ENCODE peak calls at places on chromosomes 6 and 20, in five cellular contexts. One of them, this sample, is unnamed.

GRCh38 chr20:8447262-8448120 is 315.4 kb downstream of the PLCB1 start:
- DNase-seq in GM23248: no peak
- DNase-seq in Karpas-422: no peak
- DNase-seq in IMR-90: no peak
- DNase-seq in MM.1S: no peak
- DNase-seq in this sample: no peak

GRCh38 chr6:150894935-150895686 is 29.6 kb downstream of the MTHFD1L start:
- DNase-seq in IMR-90: peak; percentile 62
- DNase-seq in GM23248: peak; percentile 39
- DNase-seq in MM.1S: peak; percentile 55
- DNase-seq in Karpas-422: no peak
- DNase-seq in this sample: peak; percentile 31

GRCh38 chr20:24493181-24493580 is 23.8 kb downstream of the SYNDIG1 start:
- DNase-seq in GM23248: no peak
- DNase-seq in IMR-90: no peak
- DNase-seq in MM.1S: no peak
- DNase-seq in Karpas-422: no peak
- DNase-seq in this sample: no peak

GRCh38 chr20:47663354-47664067 is 121.8 kb downstream of the SULF2 start:
- DNase-seq in MM.1S: peak; percentile 44
- DNase-seq in IMR-90: peak; percentile 70
- DNase-seq in Karpas-422: peak; percentile 88
- DNase-seq in GM23248: peak; percentile 70
- DNase-seq in this sample: peak; percentile 83

GRCh38 chr20:5996765-5997164 is 46.3 kb downstream of the MCM8 start:
- DNase-seq in MM.1S: peak; percentile 79
- DNase-seq in GM23248: no peak
- DNase-seq in IMR-90: no peak
- DNase-seq in Karpas-422: no peak
- DNase-seq in this sample: no peak

GRCh38 chr6:501891-502601 is 110.5 kb downstream of the IRF4 start:
- DNase-seq in IMR-90: no peak
- DNase-seq in Karpas-422: no peak
- DNase-seq in MM.1S: peak; percentile 8
- DNase-seq in GM23248: no peak
- DNase-seq in this sample: no peak

GRCh38 chr6:30323806-30324205 is 2.9 kb upstream of the TRIM39 start:
- DNase-seq in Karpas-422: no peak
- DNase-seq in GM23248: peak; percentile 19
- DNase-seq in MM.1S: no peak
- DNase-seq in IMR-90: no peak
- DNase-seq in this sample: no peak

GRCh38 chr6:147033267-147033666 is 170.9 kb upstream of the STXBP5 start:
- DNase-seq in Karpas-422: no peak
- DNase-seq in GM23248: peak; percentile 26
- DNase-seq in MM.1S: no peak
- DNase-seq in IMR-90: no peak
- DNase-seq in this sample: no peak

GRCh38 chr6:37155394-37156312 is 14.3 kb upstream of the PIM1 start:
- DNase-seq in GM23248: no peak
- DNase-seq in Karpas-422: peak; percentile 68
- DNase-seq in MM.1S: peak; percentile 98
- DNase-seq in IMR-90: no peak
- DNase-seq in this sample: peak; percentile 26

GRCh38 chr20:13687827-13688226 is 49.1 kb upstream of the TASP1 start:
- DNase-seq in Karpas-422: no peak
- DNase-seq in MM.1S: no peak
- DNase-seq in GM23248: no peak
- DNase-seq in IMR-90: no peak
- DNase-seq in this sample: no peak

GRCh38 chr6:12592634-12593033 is 123.9 kb upstream of the PHACTR1 start:
- DNase-seq in Karpas-422: no peak
- DNase-seq in MM.1S: no peak
- DNase-seq in GM23248: no peak
- DNase-seq in IMR-90: no peak
- DNase-seq in this sample: no peak

GRCh38 chr6:18564775-18565174 is 177.6 kb downstream of the RNF144B start:
- DNase-seq in Karpas-422: no peak
- DNase-seq in GM23248: no peak
- DNase-seq in IMR-90: no peak
- DNase-seq in MM.1S: no peak
- DNase-seq in this sample: no peak

GRCh38 chr6:41334482-41335023 is 855 bp upstream of the NCR2 start:
- DNase-seq in IMR-90: no peak
- DNase-seq in MM.1S: no peak
- DNase-seq in Karpas-422: no peak
- DNase-seq in GM23248: peak; percentile 15
- DNase-seq in this sample: no peak

GRCh38 chr6:112232845-112233256 is 21.5 kb downstream of the LAMA4 start:
- DNase-seq in MM.1S: no peak
- DNase-seq in Karpas-422: no peak
- DNase-seq in GM23248: peak; percentile 84
- DNase-seq in IMR-90: peak; percentile 80
- DNase-seq in this sample: peak; percentile 52

GRCh38 chr6:145034664-145035063 is 700.7 kb downstream of the EPM2A start:
- DNase-seq in Karpas-422: no peak
- DNase-seq in MM.1S: no peak
- DNase-seq in IMR-90: peak; percentile 22
- DNase-seq in GM23248: no peak
- DNase-seq in this sample: no peak

GRCh38 chr6:47034919-47035318 is 7.2 kb downstream of the ADGRF1 start:
- DNase-seq in IMR-90: peak; percentile 44
- DNase-seq in GM23248: peak; percentile 27
- DNase-seq in MM.1S: no peak
- DNase-seq in Karpas-422: no peak
- DNase-seq in this sample: peak; percentile 83

GRCh38 chr6:47342824-47343223 is 33.1 kb upstream of the TNFRSF21 start:
- DNase-seq in IMR-90: no peak
- DNase-seq in Karpas-422: no peak
- DNase-seq in MM.1S: no peak
- DNase-seq in GM23248: no peak
- DNase-seq in this sample: no peak

GRCh38 chr6:64516393-64516792 is 880.8 kb downstream of the PHF3 start:
- DNase-seq in MM.1S: no peak
- DNase-seq in Karpas-422: no peak
- DNase-seq in IMR-90: no peak
- DNase-seq in GM23248: no peak
- DNase-seq in this sample: no peak

GRCh38 chr6:122459240-122459639 is 12.4 kb downstream of the SERINC1 start:
- DNase-seq in Karpas-422: no peak
- DNase-seq in GM23248: no peak
- DNase-seq in IMR-90: peak; percentile 22
- DNase-seq in MM.1S: no peak
- DNase-seq in this sample: no peak

GRCh38 chr20:10635476-10636208 is 38.2 kb downstream of the JAG1 start:
- DNase-seq in MM.1S: no peak
- DNase-seq in Karpas-422: no peak
- DNase-seq in IMR-90: no peak
- DNase-seq in GM23248: peak; percentile 18
- DNase-seq in this sample: no peak

GRCh38 chr6:41689171-41690008 is 46.0 kb downstream of the TFEB start:
- DNase-seq in GM23248: peak; percentile 79
- DNase-seq in IMR-90: peak; percentile 36
- DNase-seq in MM.1S: no peak
- DNase-seq in Karpas-422: no peak
- DNase-seq in this sample: no peak

GRCh38 chr20:40680560-40680959 is 8.5 kb downstream of the MAFB start:
- DNase-seq in MM.1S: no peak
- DNase-seq in IMR-90: no peak
- DNase-seq in Karpas-422: no peak
- DNase-seq in GM23248: no peak
- DNase-seq in this sample: no peak

GRCh38 chr20:40683221-40683893 is 5.7 kb downstream of the MAFB start:
- DNase-seq in IMR-90: no peak
- DNase-seq in GM23248: peak; percentile 94
- DNase-seq in MM.1S: no peak
- DNase-seq in Karpas-422: no peak
- DNase-seq in this sample: peak; percentile 67

GRCh38 chr20:40683894-40684268 is 5.2 kb downstream of the MAFB start:
- DNase-seq in Karpas-422: no peak
- DNase-seq in GM23248: peak; percentile 62
- DNase-seq in MM.1S: no peak
- DNase-seq in IMR-90: no peak
- DNase-seq in this sample: no peak

GRCh38 chr20:40682104-40683045 is 6.7 kb downstream of the MAFB start:
- DNase-seq in IMR-90: no peak
- DNase-seq in Karpas-422: no peak
- DNase-seq in MM.1S: no peak
- DNase-seq in GM23248: peak; percentile 61
- DNase-seq in this sample: no peak

DNA sequence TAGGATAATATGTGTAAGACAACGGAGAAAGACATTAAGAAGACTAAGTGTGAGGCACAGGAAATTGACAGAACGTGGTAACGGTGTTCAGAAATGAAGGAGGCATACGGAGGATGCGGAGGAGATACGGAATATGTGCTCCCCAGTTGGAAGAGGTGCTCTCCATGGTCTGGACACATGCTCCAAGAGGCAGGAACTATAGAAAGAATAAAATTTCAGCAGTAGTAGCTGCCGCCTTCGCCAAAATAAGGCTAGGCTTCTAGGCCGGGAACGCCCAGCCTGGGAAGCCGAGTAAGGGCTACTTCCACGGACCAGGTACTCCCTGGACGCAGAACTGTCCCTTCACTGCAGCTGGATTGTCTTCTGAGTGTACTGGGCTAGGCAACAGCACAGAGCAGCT is 7.4 kb downstream of the MAFB start:
- DNase-seq in IMR-90: no peak
- DNase-seq in GM23248: no peak
- DNase-seq in MM.1S: no peak
- DNase-seq in Karpas-422: no peak
- DNase-seq in this sample: no peak
- H3K27me3 ChIP-seq in IMR-90: peaks cover 63% of the 10 kb centered on the region
- H3K27me3 ChIP-seq in GM23248: peaks cover 4% of the 10 kb centered on the region
- H3K27me3 ChIP-seq in MM.1S: peaks cover 33% of the 10 kb centered on the region
- H3K27me3 ChIP-seq in Karpas-422: no peaks in the 10 kb centered on the region
- H3K27me3 ChIP-seq in this sample: peaks cover 82% of the 10 kb centered on the region

GRCh38 chr6:156807795-156808194 is 30.6 kb downstream of the ARID1B start:
- DNase-seq in MM.1S: no peak
- DNase-seq in IMR-90: no peak
- DNase-seq in GM23248: no peak
- DNase-seq in Karpas-422: no peak
- DNase-seq in this sample: no peak
- H3K4me3 ChIP-seq in MM.1S: no peak overlapping the region
- H3K4me3 ChIP-seq in IMR-90: no peak overlapping the region
- H3K4me3 ChIP-seq in GM23248: no peak overlapping the region
- H3K4me3 ChIP-seq in Karpas-422: peak overlapping the region; percentile 56
- H3K4me3 ChIP-seq in this sample: no peak overlapping the region

DNA sequence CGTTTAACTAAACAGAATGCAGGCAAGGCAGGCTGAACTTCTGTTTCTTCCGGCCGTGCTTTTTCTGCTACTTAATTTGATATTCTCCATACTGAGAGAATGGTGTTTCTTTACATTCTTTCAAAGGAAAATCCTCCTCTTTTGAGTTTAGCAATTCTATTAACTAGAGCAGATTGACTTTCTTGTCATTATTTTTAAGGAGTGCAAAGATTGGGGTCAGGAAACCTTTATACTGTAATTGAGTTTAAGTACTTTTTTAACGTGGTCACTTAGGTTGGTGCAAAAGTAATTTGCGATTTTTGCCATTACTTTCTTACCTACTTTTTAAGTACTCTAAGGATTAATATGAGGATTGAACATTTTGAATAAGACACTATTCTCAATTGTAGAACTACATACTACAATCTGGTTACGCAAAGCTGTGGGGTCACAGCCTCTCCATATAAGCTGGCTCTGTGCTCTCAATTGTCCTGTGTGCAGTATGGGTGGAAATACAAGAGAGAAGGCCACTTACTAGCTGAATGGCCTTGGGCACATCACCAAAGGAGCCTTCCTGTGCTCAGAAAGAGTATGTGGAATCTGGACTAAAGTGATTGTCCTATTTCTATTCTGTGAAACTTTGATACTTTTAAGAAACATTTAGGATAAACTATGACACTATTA is 16.7 kb downstream of the HECA start:
- DNase-seq in MM.1S: no peak
- DNase-seq in IMR-90: no peak
- DNase-seq in GM23248: no peak
- DNase-seq in Karpas-422: no peak
- DNase-seq in this sample: no peak
- H4K20me1 ChIP-seq in MM.1S: no peaks in the 10 kb centered on the region
- H4K20me1 ChIP-seq in IMR-90: peaks cover 28% of the 10 kb centered on the region
- H4K20me1 ChIP-seq in GM23248: peaks cover 14% of the 10 kb centered on the region
- H4K20me1 ChIP-seq in Karpas-422: no peaks in the 10 kb centered on the region
- H4K20me1 ChIP-seq in this sample: peaks cover 3% of the 10 kb centered on the region

DNA sequence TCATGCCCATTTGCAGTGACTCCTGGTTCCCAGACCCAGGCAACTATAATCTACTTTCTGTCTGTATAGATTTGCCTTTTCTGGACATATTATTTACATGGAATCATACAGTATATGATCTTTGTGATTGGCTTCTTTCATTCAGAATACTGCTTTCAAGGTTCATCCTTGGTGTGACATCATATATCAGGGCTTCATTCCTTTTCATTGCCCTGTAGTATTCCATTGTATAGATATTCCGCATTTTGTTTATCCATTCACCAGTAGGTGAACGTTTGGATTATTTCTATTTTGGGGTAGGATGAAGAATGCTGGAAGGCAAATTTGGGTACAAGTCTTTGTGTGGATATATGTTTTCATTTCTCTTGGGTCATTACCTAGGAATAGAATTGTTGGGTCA is 36.1 kb downstream of the PPP1R16B start:
- DNase-seq in GM23248: no peak
- DNase-seq in Karpas-422: no peak
- DNase-seq in MM.1S: no peak
- DNase-seq in IMR-90: no peak
- DNase-seq in this sample: no peak
- H3K27me3 ChIP-seq in GM23248: peaks cover 9% of the 10 kb centered on the region
- H3K27me3 ChIP-seq in Karpas-422: no peaks in the 10 kb centered on the region
- H3K27me3 ChIP-seq in MM.1S: no peaks in the 10 kb centered on the region
- H3K27me3 ChIP-seq in IMR-90: peaks cover 8% of the 10 kb centered on the region
- H3K27me3 ChIP-seq in this sample: peaks cover 7% of the 10 kb centered on the region

GRCh38 chr20:53943522-53944291 is 126.7 kb downstream of the BCAS1 start:
- DNase-seq in MM.1S: no peak
- DNase-seq in IMR-90: peak; percentile 39
- DNase-seq in Karpas-422: peak; percentile 57
- DNase-seq in GM23248: peak; percentile 66
- DNase-seq in this sample: no peak
- H3K4me3 ChIP-seq in MM.1S: no peak overlapping the region
- H3K4me3 ChIP-seq in IMR-90: peak overlapping the region; percentile 25
- H3K4me3 ChIP-seq in Karpas-422: no peak overlapping the region
- H3K4me3 ChIP-seq in GM23248: peak overlapping the region; percentile 34
- H3K4me3 ChIP-seq in this sample: no peak overlapping the region

GRCh38 chr20:63947638-63948456 is 8.4 kb downstream of the UCKL1 start:
- DNase-seq in IMR-90: no peak
- DNase-seq in MM.1S: no peak
- DNase-seq in Karpas-422: no peak
- DNase-seq in GM23248: no peak
- DNase-seq in this sample: no peak
- H4K20me1 ChIP-seq in IMR-90: peaks cover 99% of the 10 kb centered on the region
- H4K20me1 ChIP-seq in MM.1S: peaks cover 26% of the 10 kb centered on the region
- H4K20me1 ChIP-seq in Karpas-422: peaks cover 61% of the 10 kb centered on the region
- H4K20me1 ChIP-seq in GM23248: no peaks in the 10 kb centered on the region
- H4K20me1 ChIP-seq in this sample: peaks cover 84% of the 10 kb centered on the region

This sample was measured in hepatocyte.